ENCODE peak calls at places on chromosomes 11 and 22, in nine cellular contexts. One of them, this sample, is unnamed.

GRCh38 chr11:77473001-77473800 is 693 bp downstream of the PAK1 start:
- DNase-seq in suprapubic skin: peak; percentile 80
- DNase-seq in Panc1: no peak
- DNase-seq in MM.1S: peak; percentile 68
- DNase-seq in hepatocyte: peak; percentile 77
- DNase-seq in NCI-H2029 treated with DMSO at 0.1 percent for 48 hours: peak; percentile 19
- DNase-seq in activated CD4-positive, alpha-beta T cell treated with anti-CD3 and anti-CD28 coated beads, Interleukin-2, amount 50 U/mL, for 24 hours: peak; percentile 21
- DNase-seq in NCI-H1105: peak; percentile 50
- DNase-seq in H9: peak; percentile 70
- DNase-seq in this sample: peak; percentile 36

GRCh38 chr11:35427158-35427557 is 7.8 kb upstream of the SLC1A2 start:
- DNase-seq in NCI-H2029 treated with DMSO at 0.1 percent for 48 hours: peak; percentile 84
- DNase-seq in MM.1S: no peak
- DNase-seq in Panc1: no peak
- DNase-seq in suprapubic skin: no peak
- DNase-seq in hepatocyte: no peak
- DNase-seq in NCI-H1105: peak; percentile 29
- DNase-seq in activated CD4-positive, alpha-beta T cell treated with anti-CD3 and anti-CD28 coated beads, Interleukin-2, amount 50 U/mL, for 24 hours: no peak
- DNase-seq in H9: no peak
- DNase-seq in this sample: no peak

GRCh38 chr11:45556851-45557707 is 108.3 kb downstream of the CHST1 start:
- DNase-seq in activated CD4-positive, alpha-beta T cell treated with anti-CD3 and anti-CD28 coated beads, Interleukin-2, amount 50 U/mL, for 24 hours: no peak
- DNase-seq in Panc1: no peak
- DNase-seq in H9: no peak
- DNase-seq in suprapubic skin: no peak
- DNase-seq in MM.1S: no peak
- DNase-seq in hepatocyte: no peak
- DNase-seq in NCI-H2029 treated with DMSO at 0.1 percent for 48 hours: no peak
- DNase-seq in NCI-H1105: no peak
- DNase-seq in this sample: no peak

GRCh38 chr11:120832609-120833221 is 191.2 kb upstream of the TBCEL start:
- DNase-seq in H9: no peak
- DNase-seq in NCI-H2029 treated with DMSO at 0.1 percent for 48 hours: no peak
- DNase-seq in suprapubic skin: no peak
- DNase-seq in Panc1: no peak
- DNase-seq in hepatocyte: peak; percentile 30
- DNase-seq in activated CD4-positive, alpha-beta T cell treated with anti-CD3 and anti-CD28 coated beads, Interleukin-2, amount 50 U/mL, for 24 hours: no peak
- DNase-seq in MM.1S: no peak
- DNase-seq in NCI-H1105: no peak
- DNase-seq in this sample: peak; percentile 66

GRCh38 chr11:65981972-65982823 is 19.8 kb downstream of the EIF1AD start:
- DNase-seq in NCI-H2029 treated with DMSO at 0.1 percent for 48 hours: no peak
- DNase-seq in Panc1: no peak
- DNase-seq in NCI-H1105: no peak
- DNase-seq in hepatocyte: no peak
- DNase-seq in H9: no peak
- DNase-seq in MM.1S: no peak
- DNase-seq in activated CD4-positive, alpha-beta T cell treated with anti-CD3 and anti-CD28 coated beads, Interleukin-2, amount 50 U/mL, for 24 hours: no peak
- DNase-seq in suprapubic skin: no peak
- DNase-seq in this sample: no peak

GRCh38 chr22:44423556-44423955 is 74.5 kb downstream of the RTL6 start:
- DNase-seq in suprapubic skin: no peak
- DNase-seq in hepatocyte: no peak
- DNase-seq in NCI-H2029 treated with DMSO at 0.1 percent for 48 hours: no peak
- DNase-seq in NCI-H1105: no peak
- DNase-seq in Panc1: no peak
- DNase-seq in activated CD4-positive, alpha-beta T cell treated with anti-CD3 and anti-CD28 coated beads, Interleukin-2, amount 50 U/mL, for 24 hours: no peak
- DNase-seq in H9: no peak
- DNase-seq in MM.1S: no peak
- DNase-seq in this sample: no peak

GRCh38 chr11:64650923-64651523 is 60.0 kb downstream of the SLC22A12 start:
- DNase-seq in NCI-H2029 treated with DMSO at 0.1 percent for 48 hours: no peak
- DNase-seq in Panc1: no peak
- DNase-seq in NCI-H1105: no peak
- DNase-seq in suprapubic skin: no peak
- DNase-seq in hepatocyte: peak; percentile 53
- DNase-seq in H9: peak; percentile 60
- DNase-seq in MM.1S: no peak
- DNase-seq in activated CD4-positive, alpha-beta T cell treated with anti-CD3 and anti-CD28 coated beads, Interleukin-2, amount 50 U/mL, for 24 hours: no peak
- DNase-seq in this sample: no peak

GRCh38 chr22:29136715-29137700 is 64.2 kb downstream of the KREMEN1 start:
- DNase-seq in activated CD4-positive, alpha-beta T cell treated with anti-CD3 and anti-CD28 coated beads, Interleukin-2, amount 50 U/mL, for 24 hours: no peak
- DNase-seq in NCI-H2029 treated with DMSO at 0.1 percent for 48 hours: no peak
- DNase-seq in H9: no peak
- DNase-seq in MM.1S: no peak
- DNase-seq in NCI-H1105: no peak
- DNase-seq in suprapubic skin: peak; percentile 78
- DNase-seq in hepatocyte: no peak
- DNase-seq in Panc1: no peak
- DNase-seq in this sample: no peak

GRCh38 chr11:16778286-16778685 is 39.8 kb downstream of the C11orf58 start:
- DNase-seq in suprapubic skin: no peak
- DNase-seq in hepatocyte: no peak
- DNase-seq in NCI-H2029 treated with DMSO at 0.1 percent for 48 hours: no peak
- DNase-seq in H9: no peak
- DNase-seq in Panc1: no peak
- DNase-seq in NCI-H1105: no peak
- DNase-seq in activated CD4-positive, alpha-beta T cell treated with anti-CD3 and anti-CD28 coated beads, Interleukin-2, amount 50 U/mL, for 24 hours: no peak
- DNase-seq in MM.1S: no peak
- DNase-seq in this sample: no peak

GRCh38 chr22:23898006-23898974 is 4.1 kb downstream of the MIF start:
- DNase-seq in NCI-H1105: no peak
- DNase-seq in activated CD4-positive, alpha-beta T cell treated with anti-CD3 and anti-CD28 coated beads, Interleukin-2, amount 50 U/mL, for 24 hours: no peak
- DNase-seq in MM.1S: no peak
- DNase-seq in NCI-H2029 treated with DMSO at 0.1 percent for 48 hours: no peak
- DNase-seq in suprapubic skin: no peak
- DNase-seq in H9: no peak
- DNase-seq in Panc1: no peak
- DNase-seq in hepatocyte: no peak
- DNase-seq in this sample: no peak

GRCh38 chr11:60625262-60625661 is 74.2 kb upstream of the MS4A8 start:
- DNase-seq in activated CD4-positive, alpha-beta T cell treated with anti-CD3 and anti-CD28 coated beads, Interleukin-2, amount 50 U/mL, for 24 hours: no peak
- DNase-seq in H9: peak; percentile 47
- DNase-seq in NCI-H1105: no peak
- DNase-seq in NCI-H2029 treated with DMSO at 0.1 percent for 48 hours: no peak
- DNase-seq in hepatocyte: peak; percentile 34
- DNase-seq in suprapubic skin: no peak
- DNase-seq in MM.1S: peak; percentile 64
- DNase-seq in Panc1: no peak
- DNase-seq in this sample: no peak

GRCh38 chr11:74494916-74495315 is 1.4 kb upstream of the LIPT2 start:
- DNase-seq in Panc1: no peak
- DNase-seq in H9: no peak
- DNase-seq in NCI-H1105: no peak
- DNase-seq in suprapubic skin: no peak
- DNase-seq in NCI-H2029 treated with DMSO at 0.1 percent for 48 hours: no peak
- DNase-seq in MM.1S: no peak
- DNase-seq in activated CD4-positive, alpha-beta T cell treated with anti-CD3 and anti-CD28 coated beads, Interleukin-2, amount 50 U/mL, for 24 hours: no peak
- DNase-seq in hepatocyte: no peak
- DNase-seq in this sample: no peak

GRCh38 chr11:119222308-119222707 is 16.2 kb downstream of the CBL start:
- DNase-seq in suprapubic skin: no peak
- DNase-seq in H9: no peak
- DNase-seq in hepatocyte: peak; percentile 32
- DNase-seq in NCI-H1105: peak; percentile 74
- DNase-seq in MM.1S: no peak
- DNase-seq in Panc1: no peak
- DNase-seq in activated CD4-positive, alpha-beta T cell treated with anti-CD3 and anti-CD28 coated beads, Interleukin-2, amount 50 U/mL, for 24 hours: no peak
- DNase-seq in NCI-H2029 treated with DMSO at 0.1 percent for 48 hours: peak; percentile 82
- DNase-seq in this sample: no peak

GRCh38 chr11:71555508-71555907 is 7.3 kb downstream of the KRTAP5-9 start:
- DNase-seq in Panc1: no peak
- DNase-seq in NCI-H1105: no peak
- DNase-seq in hepatocyte: no peak
- DNase-seq in suprapubic skin: no peak
- DNase-seq in H9: no peak
- DNase-seq in activated CD4-positive, alpha-beta T cell treated with anti-CD3 and anti-CD28 coated beads, Interleukin-2, amount 50 U/mL, for 24 hours: no peak
- DNase-seq in MM.1S: no peak
- DNase-seq in NCI-H2029 treated with DMSO at 0.1 percent for 48 hours: no peak
- DNase-seq in this sample: no peak

GRCh38 chr22:19103881-19104821 is 18.1 kb downstream of the DGCR2 start:
- DNase-seq in suprapubic skin: peak; percentile 43
- DNase-seq in activated CD4-positive, alpha-beta T cell treated with anti-CD3 and anti-CD28 coated beads, Interleukin-2, amount 50 U/mL, for 24 hours: no peak
- DNase-seq in NCI-H2029 treated with DMSO at 0.1 percent for 48 hours: no peak
- DNase-seq in NCI-H1105: no peak
- DNase-seq in MM.1S: no peak
- DNase-seq in Panc1: no peak
- DNase-seq in H9: no peak
- DNase-seq in hepatocyte: no peak
- DNase-seq in this sample: no peak

GRCh38 chr11:15909937-15910598 is 446.3 kb downstream of the SOX6 start:
- DNase-seq in Panc1: no peak
- DNase-seq in suprapubic skin: peak; percentile 40
- DNase-seq in hepatocyte: no peak
- DNase-seq in NCI-H1105: no peak
- DNase-seq in activated CD4-positive, alpha-beta T cell treated with anti-CD3 and anti-CD28 coated beads, Interleukin-2, amount 50 U/mL, for 24 hours: no peak
- DNase-seq in H9: no peak
- DNase-seq in MM.1S: no peak
- DNase-seq in NCI-H2029 treated with DMSO at 0.1 percent for 48 hours: no peak
- DNase-seq in this sample: no peak

GRCh38 chr11:77206264-77207018 is 78.4 kb downstream of the MYO7A start:
- DNase-seq in activated CD4-positive, alpha-beta T cell treated with anti-CD3 and anti-CD28 coated beads, Interleukin-2, amount 50 U/mL, for 24 hours: no peak
- DNase-seq in Panc1: no peak
- DNase-seq in NCI-H2029 treated with DMSO at 0.1 percent for 48 hours: no peak
- DNase-seq in hepatocyte: no peak
- DNase-seq in H9: no peak
- DNase-seq in suprapubic skin: no peak
- DNase-seq in MM.1S: peak; percentile 3
- DNase-seq in NCI-H1105: no peak
- DNase-seq in this sample: no peak

GRCh38 chr11:133892126-133892525 is 46.8 kb upstream of the SPATA19 start:
- DNase-seq in H9: no peak
- DNase-seq in MM.1S: no peak
- DNase-seq in NCI-H1105: no peak
- DNase-seq in Panc1: no peak
- DNase-seq in hepatocyte: no peak
- DNase-seq in suprapubic skin: peak; percentile 32
- DNase-seq in NCI-H2029 treated with DMSO at 0.1 percent for 48 hours: no peak
- DNase-seq in activated CD4-positive, alpha-beta T cell treated with anti-CD3 and anti-CD28 coated beads, Interleukin-2, amount 50 U/mL, for 24 hours: no peak
- DNase-seq in this sample: no peak

GRCh38 chr11:45333506-45333971 is 47.4 kb upstream of the SYT13 start:
- DNase-seq in suprapubic skin: no peak
- DNase-seq in MM.1S: peak; percentile 16
- DNase-seq in hepatocyte: peak; percentile 47
- DNase-seq in activated CD4-positive, alpha-beta T cell treated with anti-CD3 and anti-CD28 coated beads, Interleukin-2, amount 50 U/mL, for 24 hours: no peak
- DNase-seq in H9: peak; percentile 68
- DNase-seq in NCI-H2029 treated with DMSO at 0.1 percent for 48 hours: peak; percentile 85
- DNase-seq in NCI-H1105: no peak
- DNase-seq in Panc1: no peak
- DNase-seq in this sample: no peak

GRCh38 chr11:45880772-45881570 is 4.5 kb upstream of the MAPK8IP1 start:
- DNase-seq in H9: no peak
- DNase-seq in MM.1S: no peak
- DNase-seq in hepatocyte: no peak
- DNase-seq in activated CD4-positive, alpha-beta T cell treated with anti-CD3 and anti-CD28 coated beads, Interleukin-2, amount 50 U/mL, for 24 hours: no peak
- DNase-seq in suprapubic skin: no peak
- DNase-seq in Panc1: no peak
- DNase-seq in NCI-H1105: no peak
- DNase-seq in NCI-H2029 treated with DMSO at 0.1 percent for 48 hours: no peak
- DNase-seq in this sample: no peak

GRCh38 chr11:77557553-77557952 is 32.2 kb upstream of the AQP11 start:
- DNase-seq in MM.1S: peak; percentile 62
- DNase-seq in Panc1: peak; percentile 22
- DNase-seq in NCI-H2029 treated with DMSO at 0.1 percent for 48 hours: no peak
- DNase-seq in suprapubic skin: no peak
- DNase-seq in NCI-H1105: peak; percentile 29
- DNase-seq in activated CD4-positive, alpha-beta T cell treated with anti-CD3 and anti-CD28 coated beads, Interleukin-2, amount 50 U/mL, for 24 hours: no peak
- DNase-seq in H9: peak; percentile 64
- DNase-seq in hepatocyte: no peak
- DNase-seq in this sample: no peak

GRCh38 chr11:113974741-113975470 is at the start of gene HTR3A:
- DNase-seq in NCI-H2029 treated with DMSO at 0.1 percent for 48 hours: peak; percentile 91
- DNase-seq in H9: peak; percentile 91
- DNase-seq in activated CD4-positive, alpha-beta T cell treated with anti-CD3 and anti-CD28 coated beads, Interleukin-2, amount 50 U/mL, for 24 hours: no peak
- DNase-seq in NCI-H1105: peak; percentile 96
- DNase-seq in MM.1S: no peak
- DNase-seq in Panc1: no peak
- DNase-seq in hepatocyte: peak; percentile 78
- DNase-seq in suprapubic skin: no peak
- DNase-seq in this sample: no peak

GRCh38 chr11:74520927-74521665 is 27.6 kb upstream of the LIPT2 start:
- DNase-seq in MM.1S: no peak
- DNase-seq in activated CD4-positive, alpha-beta T cell treated with anti-CD3 and anti-CD28 coated beads, Interleukin-2, amount 50 U/mL, for 24 hours: no peak
- DNase-seq in suprapubic skin: no peak
- DNase-seq in hepatocyte: no peak
- DNase-seq in H9: no peak
- DNase-seq in NCI-H2029 treated with DMSO at 0.1 percent for 48 hours: no peak
- DNase-seq in Panc1: no peak
- DNase-seq in NCI-H1105: no peak
- DNase-seq in this sample: no peak

GRCh38 chr22:23011105-23011674 is 59.1 kb upstream of the GNAZ start:
- DNase-seq in MM.1S: no peak
- DNase-seq in Panc1: no peak
- DNase-seq in activated CD4-positive, alpha-beta T cell treated with anti-CD3 and anti-CD28 coated beads, Interleukin-2, amount 50 U/mL, for 24 hours: no peak
- DNase-seq in NCI-H1105: no peak
- DNase-seq in hepatocyte: no peak
- DNase-seq in suprapubic skin: no peak
- DNase-seq in NCI-H2029 treated with DMSO at 0.1 percent for 48 hours: no peak
- DNase-seq in H9: no peak
- DNase-seq in this sample: no peak

GRCh38 chr11:130223291-130223971 is 63.8 kb downstream of the ST14 start:
- DNase-seq in H9: no peak
- DNase-seq in MM.1S: no peak
- DNase-seq in Panc1: no peak
- DNase-seq in NCI-H1105: no peak
- DNase-seq in suprapubic skin: no peak
- DNase-seq in activated CD4-positive, alpha-beta T cell treated with anti-CD3 and anti-CD28 coated beads, Interleukin-2, amount 50 U/mL, for 24 hours: no peak
- DNase-seq in NCI-H2029 treated with DMSO at 0.1 percent for 48 hours: no peak
- DNase-seq in hepatocyte: no peak
- DNase-seq in this sample: no peak

GRCh38 chr11:1202776-1203504 is 19.9 kb upstream of the MUC5B start:
- DNase-seq in activated CD4-positive, alpha-beta T cell treated with anti-CD3 and anti-CD28 coated beads, Interleukin-2, amount 50 U/mL, for 24 hours: peak; percentile 54
- DNase-seq in NCI-H1105: peak; percentile 19
- DNase-seq in H9: peak; percentile 89
- DNase-seq in Panc1: peak; percentile 32
- DNase-seq in NCI-H2029 treated with DMSO at 0.1 percent for 48 hours: peak; percentile 15
- DNase-seq in suprapubic skin: peak; percentile 80
- DNase-seq in hepatocyte: peak; percentile 79
- DNase-seq in MM.1S: peak; percentile 49
- DNase-seq in this sample: peak; percentile 49

GRCh38 chr11:36131719-36132349 is 157.4 kb downstream of the COMMD9 start:
- DNase-seq in Panc1: no peak
- DNase-seq in activated CD4-positive, alpha-beta T cell treated with anti-CD3 and anti-CD28 coated beads, Interleukin-2, amount 50 U/mL, for 24 hours: no peak
- DNase-seq in MM.1S: peak; percentile 47
- DNase-seq in hepatocyte: peak; percentile 68
- DNase-seq in NCI-H1105: no peak
- DNase-seq in suprapubic skin: no peak
- DNase-seq in H9: peak; percentile 69
- DNase-seq in NCI-H2029 treated with DMSO at 0.1 percent for 48 hours: no peak
- DNase-seq in this sample: no peak

GRCh38 chr11:60780065-60780464 is 5.1 kb upstream of the MS4A10 start:
- DNase-seq in activated CD4-positive, alpha-beta T cell treated with anti-CD3 and anti-CD28 coated beads, Interleukin-2, amount 50 U/mL, for 24 hours: no peak
- DNase-seq in suprapubic skin: no peak
- DNase-seq in NCI-H2029 treated with DMSO at 0.1 percent for 48 hours: no peak
- DNase-seq in NCI-H1105: no peak
- DNase-seq in Panc1: no peak
- DNase-seq in MM.1S: no peak
- DNase-seq in hepatocyte: no peak
- DNase-seq in H9: no peak
- DNase-seq in this sample: no peak